ENCODE peak calls at places on chromosomes 3 and 15, in seven cellular contexts. V is HCT116, L is K562, M is WTC11, S is H1, W is GM12878, A is HepG2. N is an unnamed sample.

GRCh38 chr15:63381301-63382192 is at the start of gene CA12:
- DNase-seq in L (no peak), S (peak), M (peak), W (no peak), V (no peak), A (peak), N (peak)

GRCh38 chr15:67174864-67175573 is 79.4 kb downstream of the AAGAB start:
- DNase-seq in S (no peak), W (no peak), L (no peak), M (no peak), V (peak), A (no peak), N (no peak)

GRCh38 chr15:75663931-75664421 is 16.3 kb downstream of the SNX33 start:
- DNase-seq in W (no peak), A (no peak), M (no peak), L (no peak), S (no peak), V (no peak), N (no peak)

GRCh38 chr15:59632714-59633113 is 21.1 kb downstream of the GCNT3 start:
- DNase-seq in V (no peak), S (peak), M (peak), L (no peak), A (peak), W (no peak), N (peak)

GRCh38 chr3:67349551-67350174 is 304.7 kb downstream of the SUCLG2 start:
- DNase-seq in L (no peak), A (no peak), W (peak), V (no peak), M (no peak), S (no peak), N (no peak)

GRCh38 chr15:100772478-100773378 is 106.9 kb upstream of the ALDH1A3 start:
- DNase-seq in W (no peak), M (peak), A (no peak), L (no peak), S (no peak), V (no peak), N (no peak)

GRCh38 chr15:99117111-99117510 is 12.2 kb downstream of the SYNM start:
- DNase-seq in S (no peak), L (no peak), V (no peak), A (no peak), W (no peak), M (no peak), N (no peak)

GRCh38 chr3:166837535-166837934 is 542.6 kb downstream of the ZBBX start:
- DNase-seq in V (peak), W (no peak), A (peak), S (peak), L (no peak), M (peak), N (peak)

GRCh38 chr3:8444883-8445282 is 56.7 kb upstream of the LMCD1 start:
- DNase-seq in W (no peak), L (no peak), A (no peak), M (no peak), S (no peak), V (no peak), N (no peak)

GRCh38 chr3:57397175-57398026 is 104.9 kb upstream of the ASB14 start:
- DNase-seq in A (peak), W (peak), V (peak), M (peak), L (peak), S (peak), N (peak)

GRCh38 chr15:89150286-89150685 is 62.0 kb downstream of the ABHD2 start:
- DNase-seq in S (no peak), M (no peak), A (no peak), L (no peak), W (no peak), V (no peak), N (no peak)

GRCh38 chr3:52196977-52197376 is 983 bp upstream of the ALAS1 start:
- DNase-seq in W (no peak), S (no peak), V (no peak), M (no peak), A (no peak), L (no peak), N (no peak)

GRCh38 chr3:71962561-71963240 is 177.8 kb upstream of the PROK2 start:
- DNase-seq in A (no peak), M (no peak), L (no peak), V (no peak), W (no peak), S (no peak), N (no peak)

GRCh38 chr3:134872405-134872804 is 77.3 kb downstream of the EPHB1 start:
- DNase-seq in S (no peak), L (no peak), M (no peak), A (no peak), V (no peak), W (no peak), N (no peak)

GRCh38 chr3:10286596-10287295 is 6.0 kb downstream of the GHRL start:
- DNase-seq in V (peak), M (no peak), W (no peak), A (peak), S (peak), L (no peak), N (no peak)

GRCh38 chr3:150871192-150871591 is 34.0 kb downstream of the MINDY4B start:
- DNase-seq in A (no peak), W (no peak), V (no peak), M (no peak), S (no peak), L (no peak), N (no peak)

DNA sequence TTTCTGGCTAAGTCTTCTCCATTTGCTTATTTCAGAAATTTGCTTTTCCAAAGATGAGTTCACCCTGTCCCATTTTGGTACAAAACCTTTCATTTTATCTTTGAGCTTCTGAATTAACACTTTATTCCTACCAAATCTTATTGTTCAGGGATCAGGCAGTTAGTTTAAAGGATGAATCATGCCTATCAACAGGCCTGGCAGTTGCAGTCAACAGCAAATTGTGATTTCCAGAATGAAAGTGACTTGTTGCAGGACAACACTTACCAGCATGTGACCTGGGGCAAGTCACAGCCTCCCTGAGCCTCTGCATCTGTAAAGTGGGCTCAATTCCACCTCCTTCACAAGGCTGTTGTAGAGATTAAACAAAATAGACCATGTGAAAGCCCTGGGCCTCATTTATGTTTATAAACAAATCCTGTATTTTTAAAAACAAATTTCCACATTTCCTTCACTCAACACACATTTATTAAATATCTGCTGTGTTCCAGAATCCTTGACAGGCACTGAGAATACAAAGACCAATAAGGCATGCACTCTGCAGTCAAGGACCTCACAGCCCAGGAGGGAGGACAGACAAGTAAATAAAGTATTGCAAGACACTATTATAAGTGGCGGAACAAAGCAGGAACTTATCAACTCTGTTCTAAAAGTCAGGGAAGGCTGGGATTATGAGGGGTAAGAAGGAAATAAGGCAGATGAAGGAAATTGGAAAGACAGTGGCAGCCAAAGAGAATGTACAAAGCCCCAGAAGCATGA is 359.1 kb upstream of the IL12A start:
- DNase-seq in W (no peak), M (no peak), S (no peak), V (no peak), A (no peak), L (no peak), N (no peak)
- TF ChIP-seq SP1 in W (no peak), M (no peak), S (no peak), V (no peak), A (no peak), L (no peak), N (no peak)

GRCh38 chr3:186217820-186218164 is 108.9 kb upstream of the ETV5 start:
- DNase-seq in L (no peak), S (no peak), A (peak), M (no peak), W (peak), V (no peak), N (no peak)
- TF ChIP-seq SP1 in L (no peak), S (no peak), A (no peak), M (no peak), W (peak), V (no peak), N (no peak)

GRCh38 chr15:57217716-57218598 is 158.3 kb upstream of the CGNL1 start:
- DNase-seq in S (no peak), W (no peak), V (no peak), M (no peak), A (no peak), L (no peak), N (no peak)
- TF ChIP-seq SP1 in S (no peak), W (no peak), V (no peak), M (no peak), A (no peak), L (no peak), N (no peak)

DNA sequence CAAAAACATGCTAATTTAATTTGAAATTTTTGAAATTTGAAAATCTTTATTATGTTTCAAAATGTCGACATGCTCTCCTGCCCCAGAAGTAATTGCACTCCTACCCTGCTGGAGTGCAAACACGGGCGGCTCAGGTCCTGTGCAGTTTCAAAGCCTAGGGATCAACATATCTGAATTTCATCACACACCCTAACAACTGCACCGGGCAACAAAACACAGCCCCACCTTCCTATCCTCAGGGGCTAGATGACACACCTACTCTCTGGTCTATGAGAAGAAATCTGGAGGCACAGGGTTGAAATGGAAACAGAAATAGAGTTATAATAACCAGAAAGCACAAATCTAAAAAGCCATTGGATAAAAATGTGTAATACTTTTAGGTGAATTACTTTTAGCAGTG is 61.4 kb downstream of the BFSP2 start:
- DNase-seq in S (no peak), L (no peak), A (peak), V (no peak), W (no peak), M (no peak), N (no peak)
- TF ChIP-seq SP1 in S (no peak), L (no peak), A (no peak), V (no peak), W (no peak), M (no peak), N (no peak)

DNA sequence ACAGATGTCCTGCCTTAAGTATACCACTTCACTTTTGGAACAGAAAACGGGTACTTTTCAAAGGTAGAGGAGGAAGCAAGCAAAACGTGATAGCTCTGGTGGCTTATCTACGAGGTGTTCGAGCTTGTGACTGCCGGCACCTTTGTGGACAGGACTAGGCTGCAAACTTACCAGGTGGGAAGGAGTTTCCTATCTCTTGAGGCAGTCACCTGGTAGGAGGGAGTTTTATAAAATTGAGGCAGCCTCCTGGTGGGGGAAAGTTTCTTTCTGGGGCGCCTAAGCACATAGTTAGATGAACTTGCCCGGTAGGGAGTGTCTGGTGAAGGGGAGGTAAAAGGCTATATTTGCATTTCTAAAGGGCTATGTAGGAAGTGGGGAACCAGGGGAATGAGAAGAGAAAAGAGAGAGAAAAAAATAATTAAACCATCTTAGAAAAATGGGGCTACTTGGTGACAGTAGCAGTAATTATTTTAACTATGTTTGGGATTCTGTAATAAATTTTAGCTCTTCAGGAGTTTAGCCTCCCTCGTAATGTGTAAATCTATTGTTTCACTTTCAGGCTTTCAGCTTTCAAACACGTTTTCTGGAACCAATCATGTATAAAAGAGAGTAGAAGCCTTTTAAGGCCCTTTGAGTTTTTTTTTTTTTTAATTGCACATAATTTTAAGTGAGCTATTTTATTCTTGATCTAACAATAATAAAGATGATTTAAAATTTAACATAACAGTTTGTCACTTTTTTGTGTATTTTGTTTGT is 131.0 kb downstream of the IL5RA start:
- DNase-seq in M (no peak), W (no peak), S (peak), V (no peak), L (no peak), A (no peak), N (no peak)
- TF ChIP-seq SP1 in M (no peak), W (no peak), S (no peak), V (no peak), L (no peak), A (no peak), N (no peak)

N was measured in HEK293T.